ENCODE peak calls at places on chromosomes 3 and 15, in eight cellular contexts. P is IMR-90; I is NCI-H1092 treated with DMSO at 0.1 percent for 48 hours; O is bronchial epithelial cell; Z is HTR-8/SVneo; B is activated CD4-positive, alpha-beta T cell treated with anti-CD3 and anti-CD28 coated beads, Interleukin-2, amount 50 U/mL, for 24 hours; H is astrocyte of the cerebellum; F is B cell. R is an unnamed sample.

GRCh38 chr15:62035256-62035908 is 24.9 kb downstream of the VPS13C start:
- DNase-seq in P (peak), I (no peak), O (peak), Z (peak), B (no peak), H (peak), F (no peak), R (no peak)

GRCh38 chr15:39801641-39802309 is 19.1 kb upstream of the FSIP1 start:
- DNase-seq in P (no peak), I (peak), O (peak), Z (peak), B (no peak), H (no peak), F (no peak), R (no peak)

GRCh38 chr3:24709921-24710320 is 215.3 kb upstream of the THRB start:
- DNase-seq in P (no peak), I (no peak), O (no peak), Z (no peak), B (no peak), H (no peak), F (no peak), R (no peak)

GRCh38 chr3:73656241-73656890 is 31.6 kb upstream of the PDZRN3 start:
- DNase-seq in P (peak), I (no peak), O (no peak), Z (no peak), B (no peak), H (peak), F (no peak), R (no peak)

GRCh38 chr3:41848745-41849574 is 112.9 kb downstream of the ULK4 start:
- DNase-seq in P (no peak), I (no peak), O (no peak), Z (no peak), B (no peak), H (no peak), F (no peak), R (no peak)

GRCh38 chr3:185825639-185826481 is 1.0 kb upstream of the IGF2BP2 start:
- DNase-seq in P (peak), I (no peak), O (peak), Z (no peak), B (no peak), H (no peak), F (no peak), R (peak)

GRCh38 chr3:179046497-179047353 is 24.9 kb downstream of the ZMAT3 start:
- DNase-seq in P (peak), I (no peak), O (no peak), Z (no peak), B (no peak), H (no peak), F (no peak), R (no peak)

GRCh38 chr15:90230071-90230494 is 3.7 kb downstream of the CIB1 start:
- DNase-seq in P (no peak), I (no peak), O (no peak), Z (no peak), B (no peak), H (no peak), F (no peak), R (peak)

GRCh38 chr3:186150234-186150830 is 41.4 kb upstream of the ETV5 start:
- DNase-seq in P (no peak), I (no peak), O (no peak), Z (no peak), B (no peak), H (no peak), F (no peak), R (no peak)